ENCODE peak calls at places on chromosomes 1 and 21, in four cellular contexts. R, C, P and S are unnamed samples.

GRCh38 chr1:18452550-18452949 is 28.2 kb upstream of the KLHDC7A start:
- DNase-seq in C (peak), P (no peak), R (peak), S (no peak)

GRCh38 chr1:109783436-109783835 is 19.7 kb upstream of the EPS8L3 start:
- DNase-seq in P (peak), C (peak), R (peak), S (no peak)

GRCh38 chr1:117339866-117340357 is 27.3 kb upstream of the MAN1A2 start:
- DNase-seq in C (peak), R (peak), P (peak), S (no peak)

GRCh38 chr21:26288033-26288432 is 117.5 kb upstream of the APP start:
- DNase-seq in P (no peak), R (no peak), C (no peak), S (no peak)

GRCh38 chr1:38246955-38247952 is 200.7 kb upstream of the POU3F1 start:
- DNase-seq in R (no peak), C (no peak), P (peak), S (no peak)

GRCh38 chr1:1780598-1781525 is 2.6 kb upstream of the NADK start:
- DNase-seq in R (no peak), P (no peak), C (no peak), S (no peak)

GRCh38 chr1:66090863-66091457 is 298.3 kb downstream of the PDE4B start:
- DNase-seq in P (no peak), C (no peak), R (no peak), S (no peak)

GRCh38 chr21:45075606-45076244 is 1.3 kb downstream of the ADARB1 start:
- DNase-seq in R (no peak), C (no peak), P (no peak), S (no peak)

GRCh38 chr1:218546314-218546713 is 201.2 kb downstream of the TGFB2 start:
- DNase-seq in P (peak), R (no peak), C (no peak), S (no peak)

GRCh38 chr1:201268604-201269151 is 14.6 kb upstream of the PKP1 start:
- DNase-seq in P (peak), R (peak), C (no peak), S (no peak)

GRCh38 chr1:24018611-24019580 is 38.8 kb upstream of the SRSF10 start:
- DNase-seq in C (peak), R (peak), P (peak), S (peak)

GRCh38 chr21:39373634-39374033 is 24.7 kb upstream of the HMGN1 start:
- DNase-seq in P (peak), C (no peak), R (no peak), S (no peak)
- TF ChIP-seq CTCF in P (peak), C (peak), R (no peak), S (peak)

DNA sequence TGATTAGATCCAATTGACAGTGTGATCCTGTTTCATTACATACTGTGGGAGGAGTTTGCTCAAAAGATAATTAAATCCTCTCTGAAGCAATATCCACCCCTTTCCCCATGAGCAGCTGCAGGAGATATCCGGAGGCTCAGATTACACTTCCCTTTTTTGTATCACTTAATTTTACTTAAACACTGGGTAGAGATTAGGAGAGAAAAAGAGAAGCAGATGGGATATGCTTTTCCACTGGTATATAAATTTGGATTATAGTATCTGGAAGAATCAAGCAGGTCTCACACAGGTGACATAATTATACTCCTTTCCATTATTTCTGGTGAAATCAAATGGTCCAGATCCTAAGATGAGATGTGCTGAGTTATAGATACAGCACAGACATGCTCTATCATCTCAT is 333.4 kb upstream of the ZRANB2 start:
- DNase-seq in C (no peak), R (no peak), P (peak), S (no peak)
- TF ChIP-seq RAD21 in C (no peak), R (no peak), P (no peak), S (no peak)

DNA sequence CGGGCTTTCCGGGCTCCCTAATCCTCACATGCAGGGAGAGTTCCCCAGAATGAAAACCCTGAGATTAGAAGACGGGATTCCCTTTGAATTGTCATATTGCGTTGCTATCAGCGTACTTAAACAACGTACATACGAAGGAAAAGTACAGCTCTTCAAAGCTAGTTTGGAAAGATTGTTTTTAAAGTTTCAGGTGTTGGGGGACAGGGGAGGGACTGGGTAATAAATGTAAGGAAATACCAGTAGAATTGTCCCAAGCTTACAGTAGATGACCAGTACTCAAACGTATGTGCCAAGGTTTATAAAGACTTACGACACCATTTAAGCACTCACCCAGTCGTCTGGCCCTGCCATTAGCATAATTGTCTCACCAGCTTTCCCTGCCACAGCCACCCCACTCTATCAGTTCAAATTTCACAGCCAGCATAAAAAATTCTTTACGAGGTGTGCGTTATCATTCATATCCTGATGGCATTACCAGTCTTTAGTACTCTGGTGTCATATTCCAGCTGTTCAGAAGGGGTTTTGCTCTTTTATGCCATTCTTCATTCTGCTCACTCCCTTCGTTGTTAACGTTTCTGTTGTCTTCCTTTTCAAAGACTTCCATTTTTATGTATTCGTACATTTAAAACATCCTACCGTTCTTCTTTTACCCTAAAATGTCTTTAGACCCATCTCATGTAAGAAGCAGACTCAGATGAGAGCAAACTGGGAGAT is 825 bp upstream of the HP1BP3 start:
- DNase-seq in P (peak), C (no peak), R (peak), S (peak)
- TF ChIP-seq CTCF in P (no peak), C (no peak), R (no peak), S (no peak)

GRCh38 chr1:155527672-155528071 is 34.9 kb downstream of the ASH1L start:
- DNase-seq in C (no peak), R (no peak), P (no peak), S (no peak)
- TF ChIP-seq RAD21 in C (no peak), R (no peak), P (no peak), S (no peak)

GRCh38 chr1:62995173-62995572 is 211.2 kb downstream of the ATG4C start:
- DNase-seq in C (no peak), P (no peak), R (no peak), S (no peak)

GRCh38 chr1:62993844-62994243 is 209.9 kb downstream of the ATG4C start:
- DNase-seq in R (no peak), C (no peak), P (no peak), S (no peak)

GRCh38 chr1:62991152-62991551 is 207.2 kb downstream of the ATG4C start:
- DNase-seq in P (no peak), R (no peak), C (no peak), S (no peak)

DNA sequence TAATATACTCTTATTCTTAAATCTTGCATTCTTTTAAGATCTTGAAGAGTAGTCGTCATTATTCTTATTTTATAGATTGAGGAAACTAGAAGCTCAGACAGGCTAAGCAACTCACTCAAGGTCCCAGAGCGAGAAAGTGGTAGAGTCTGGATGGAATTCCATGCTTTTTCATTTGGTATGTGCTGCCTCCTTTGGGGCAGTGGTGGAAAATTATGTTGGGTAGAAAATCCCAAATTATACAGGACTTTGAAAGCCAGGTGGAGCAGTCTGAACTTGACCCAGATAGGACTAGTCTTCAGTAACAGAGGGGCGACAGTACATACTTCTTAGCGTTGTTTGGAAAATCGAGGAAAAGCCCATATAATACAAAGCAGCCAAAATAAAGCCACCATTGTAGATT is 205.6 kb downstream of the ATG4C start:
- DNase-seq in P (no peak), R (no peak), C (peak), S (no peak)
- TF ChIP-seq CTCF in P (peak), R (no peak), C (peak), S (peak)

DNA sequence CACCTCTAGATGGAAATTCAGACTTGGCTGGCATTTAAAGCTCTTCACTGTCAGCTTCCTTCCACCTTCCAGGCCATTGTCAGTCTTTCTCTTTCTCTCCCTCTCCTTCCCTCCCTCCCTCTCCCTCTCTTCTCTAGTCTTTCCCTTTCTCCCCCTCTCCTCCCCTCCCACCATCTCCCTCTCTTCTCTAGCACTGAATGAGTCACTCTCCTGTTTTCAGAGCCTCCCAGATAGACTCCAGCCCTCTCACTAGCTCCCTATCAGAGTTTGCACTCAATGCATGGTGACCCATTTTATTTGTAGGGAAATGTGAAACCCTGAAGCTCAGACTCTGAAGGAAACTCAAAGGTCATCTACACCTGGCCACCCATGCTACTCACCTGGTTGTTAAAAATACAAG is 4.4 kb upstream of the MATN1 start:
- DNase-seq in P (peak), C (no peak), R (no peak), S (no peak)
- TF ChIP-seq RAD21 in P (no peak), C (no peak), R (no peak), S (no peak)

DNA sequence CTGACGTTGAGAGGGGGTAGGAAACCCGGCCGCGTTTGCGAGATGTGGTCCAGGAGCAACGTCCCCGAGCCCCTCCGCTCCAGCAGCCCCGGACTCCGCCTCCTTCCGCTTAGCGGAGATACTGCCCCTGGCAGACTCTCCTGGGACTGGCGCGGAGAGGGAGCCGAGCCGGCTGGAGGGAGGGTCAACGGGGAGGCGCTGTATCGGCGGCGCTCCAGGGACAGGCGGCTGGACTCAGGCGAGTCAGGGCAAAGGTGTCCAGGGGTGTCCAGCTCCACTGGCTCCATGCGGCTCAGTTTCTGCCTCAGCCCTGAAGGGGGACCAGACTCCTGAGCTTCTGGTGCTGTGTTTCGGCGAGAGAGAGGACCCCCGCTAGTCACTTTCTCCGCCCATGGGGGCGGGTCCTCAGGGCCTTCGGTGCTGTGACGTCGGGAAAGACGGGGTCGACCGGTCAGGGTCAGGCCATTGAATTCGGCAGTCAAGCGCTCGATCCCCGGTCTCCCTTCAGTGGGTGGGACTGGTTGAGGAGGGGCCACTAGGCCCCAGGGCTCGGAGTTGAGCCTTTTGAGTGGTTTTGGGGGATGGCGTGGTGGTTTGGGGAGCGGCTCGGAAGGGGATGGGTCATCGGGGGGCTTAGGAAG is 2.8 kb upstream of the LIX1L start:
- DNase-seq in C (no peak), P (peak), R (peak), S (no peak)
- TF ChIP-seq CTCF in C (no peak), P (no peak), R (no peak), S (no peak)

DNA sequence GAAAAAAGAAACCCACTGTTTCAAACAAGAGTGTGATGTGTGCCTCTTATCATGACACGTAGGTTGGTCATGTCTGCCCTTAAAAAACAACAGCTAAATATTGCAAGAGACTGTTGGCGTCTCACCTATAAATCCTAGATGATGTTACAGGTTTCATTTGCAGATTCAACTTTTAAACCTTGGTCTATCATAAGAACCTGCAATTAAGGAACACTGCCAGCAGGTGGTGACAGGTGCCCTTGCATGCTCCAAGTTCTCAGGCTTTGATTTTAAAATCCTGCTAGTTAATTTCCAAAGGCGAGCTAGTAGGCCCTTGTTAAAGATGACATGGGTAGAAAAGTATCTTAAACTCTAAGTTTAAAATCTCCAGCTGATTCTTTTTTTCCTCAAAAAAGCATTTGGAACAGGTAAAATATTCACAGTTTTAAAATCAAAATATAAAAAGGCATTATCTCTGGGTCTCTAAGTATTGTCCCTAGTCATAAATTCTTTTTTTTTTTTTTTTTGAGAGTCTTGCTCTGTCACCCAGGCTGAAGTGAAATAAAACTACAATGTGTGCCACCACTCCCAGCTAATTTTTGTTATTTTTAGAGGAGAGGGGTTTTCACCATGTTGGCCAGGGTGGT is 39.1 kb downstream of the CLSTN1 start:
- DNase-seq in C (peak), P (peak), R (peak), S (no peak)
- TF ChIP-seq RAD21 in C (peak), P (peak), R (peak), S (peak)

DNA sequence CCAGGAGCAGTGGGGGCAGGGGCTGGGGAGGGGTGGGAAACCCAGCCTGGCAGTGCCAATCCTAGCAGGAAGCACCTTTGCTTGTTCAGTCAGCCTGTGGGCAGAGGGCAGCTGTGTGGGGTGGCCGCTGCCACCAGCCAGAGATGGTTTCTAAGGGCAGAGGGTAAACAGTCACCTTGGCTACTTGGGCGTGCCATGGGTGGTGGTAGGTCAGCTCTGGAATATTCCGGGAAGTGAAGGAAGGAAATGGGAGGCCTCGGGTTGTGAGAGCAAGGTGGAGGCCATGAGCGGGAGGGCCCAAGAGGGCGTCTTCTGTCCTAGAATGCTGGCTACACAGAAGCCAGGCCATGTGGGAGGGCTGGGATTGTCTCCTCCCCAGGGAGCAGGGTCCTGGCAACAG is 20.7 kb upstream of the WNT4 start:
- DNase-seq in R (no peak), C (no peak), P (no peak), S (no peak)
- TF ChIP-seq CTCF in R (no peak), C (no peak), P (no peak), S (no peak)

GRCh38 chr1:39876136-39876535 is 7.2 kb downstream of the TRIT1 start:
- DNase-seq in C (no peak), R (no peak), P (no peak), S (no peak)

GRCh38 chr1:39877980-39878956 is 5.0 kb downstream of the TRIT1 start:
- DNase-seq in C (no peak), R (no peak), P (no peak), S (no peak)

GRCh38 chr1:39877231-39877778 is 6.0 kb downstream of the TRIT1 start:
- DNase-seq in R (no peak), P (no peak), C (no peak), S (no peak)

GRCh38 chr1:39871796-39872195 is 11.5 kb downstream of the TRIT1 start:
- DNase-seq in R (no peak), P (no peak), C (no peak), S (no peak)

GRCh38 chr1:39872698-39873097 is 10.6 kb downstream of the TRIT1 start:
- DNase-seq in P (no peak), C (no peak), R (no peak), S (no peak)
- TF ChIP-seq RAD21 in P (no peak), C (no peak), R (no peak), S (no peak)